ENCODE peak calls at places on chromosomes 16 and 17, in seven cellular contexts. One of them, this sample, is unnamed.

GRCh38 chr16:13919330-13919682 is 648 bp upstream of the ERCC4 start:
- DNase-seq in NCI-H2081: no peak
- DNase-seq in stimulated activated CD8-positive, alpha-beta memory T cell treated with anti-CD3 and anti-CD28 coated beads, Interleukin-4, amount 100 ng/mL, for 1 hour: no peak
- DNase-seq in GF-D8: no peak
- DNase-seq in fibroblast of the aortic adventitia: peak; percentile 67
- DNase-seq in head of caudate nucleus: no peak
- DNase-seq in psoas muscle: no peak
- DNase-seq in this sample: no peak

GRCh38 chr17:81483085-81483861 is 29.3 kb downstream of the ACTG1 start:
- DNase-seq in NCI-H2081: no peak
- DNase-seq in stimulated activated CD8-positive, alpha-beta memory T cell treated with anti-CD3 and anti-CD28 coated beads, Interleukin-4, amount 100 ng/mL, for 1 hour: no peak
- DNase-seq in GF-D8: peak; percentile 84
- DNase-seq in fibroblast of the aortic adventitia: no peak
- DNase-seq in head of caudate nucleus: no peak
- DNase-seq in psoas muscle: peak; percentile 62
- DNase-seq in this sample: no peak

GRCh38 chr16:84247341-84247740 is 7.5 kb upstream of the KCNG4 start:
- DNase-seq in NCI-H2081: no peak
- DNase-seq in stimulated activated CD8-positive, alpha-beta memory T cell treated with anti-CD3 and anti-CD28 coated beads, Interleukin-4, amount 100 ng/mL, for 1 hour: no peak
- DNase-seq in GF-D8: no peak
- DNase-seq in fibroblast of the aortic adventitia: no peak
- DNase-seq in head of caudate nucleus: no peak
- DNase-seq in psoas muscle: no peak
- DNase-seq in this sample: no peak

GRCh38 chr16:89994389-89994720 is 24.9 kb downstream of the DBNDD1 start:
- DNase-seq in NCI-H2081: no peak
- DNase-seq in stimulated activated CD8-positive, alpha-beta memory T cell treated with anti-CD3 and anti-CD28 coated beads, Interleukin-4, amount 100 ng/mL, for 1 hour: no peak
- DNase-seq in GF-D8: no peak
- DNase-seq in fibroblast of the aortic adventitia: no peak
- DNase-seq in head of caudate nucleus: no peak
- DNase-seq in psoas muscle: no peak
- DNase-seq in this sample: no peak

GRCh38 chr17:40364121-40364861 is at the start of gene GJD3:
- DNase-seq in NCI-H2081: no peak
- DNase-seq in stimulated activated CD8-positive, alpha-beta memory T cell treated with anti-CD3 and anti-CD28 coated beads, Interleukin-4, amount 100 ng/mL, for 1 hour: no peak
- DNase-seq in GF-D8: no peak
- DNase-seq in fibroblast of the aortic adventitia: no peak
- DNase-seq in head of caudate nucleus: no peak
- DNase-seq in psoas muscle: no peak
- DNase-seq in this sample: no peak

GRCh38 chr16:57977418-57978069 is 6.6 kb upstream of the CNGB1 start:
- DNase-seq in NCI-H2081: no peak
- DNase-seq in stimulated activated CD8-positive, alpha-beta memory T cell treated with anti-CD3 and anti-CD28 coated beads, Interleukin-4, amount 100 ng/mL, for 1 hour: no peak
- DNase-seq in GF-D8: no peak
- DNase-seq in fibroblast of the aortic adventitia: no peak
- DNase-seq in head of caudate nucleus: no peak
- DNase-seq in psoas muscle: no peak
- DNase-seq in this sample: no peak

GRCh38 chr17:81665205-81666091 is 957 bp downstream of the OXLD1 start:
- DNase-seq in NCI-H2081: peak; percentile 42
- DNase-seq in stimulated activated CD8-positive, alpha-beta memory T cell treated with anti-CD3 and anti-CD28 coated beads, Interleukin-4, amount 100 ng/mL, for 1 hour: no peak
- DNase-seq in GF-D8: peak; percentile 42
- DNase-seq in fibroblast of the aortic adventitia: peak; percentile 18
- DNase-seq in head of caudate nucleus: peak; percentile 31
- DNase-seq in psoas muscle: no peak
- DNase-seq in this sample: no peak

GRCh38 chr17:4247981-4248388 is 15.8 kb downstream of the ANKFY1 start:
- DNase-seq in NCI-H2081: no peak
- DNase-seq in stimulated activated CD8-positive, alpha-beta memory T cell treated with anti-CD3 and anti-CD28 coated beads, Interleukin-4, amount 100 ng/mL, for 1 hour: no peak
- DNase-seq in GF-D8: no peak
- DNase-seq in fibroblast of the aortic adventitia: no peak
- DNase-seq in head of caudate nucleus: no peak
- DNase-seq in psoas muscle: no peak
- DNase-seq in this sample: no peak

GRCh38 chr17:38897176-38897575 is 27.3 kb downstream of the LASP1 start:
- DNase-seq in NCI-H2081: no peak
- DNase-seq in stimulated activated CD8-positive, alpha-beta memory T cell treated with anti-CD3 and anti-CD28 coated beads, Interleukin-4, amount 100 ng/mL, for 1 hour: no peak
- DNase-seq in GF-D8: no peak
- DNase-seq in fibroblast of the aortic adventitia: peak; percentile 35
- DNase-seq in head of caudate nucleus: peak; percentile 37
- DNase-seq in psoas muscle: peak; percentile 84
- DNase-seq in this sample: no peak

GRCh38 chr16:79740153-79740720 is 139.7 kb upstream of the MAF start:
- DNase-seq in NCI-H2081: no peak
- DNase-seq in stimulated activated CD8-positive, alpha-beta memory T cell treated with anti-CD3 and anti-CD28 coated beads, Interleukin-4, amount 100 ng/mL, for 1 hour: no peak
- DNase-seq in GF-D8: no peak
- DNase-seq in fibroblast of the aortic adventitia: no peak
- DNase-seq in head of caudate nucleus: no peak
- DNase-seq in psoas muscle: no peak
- DNase-seq in this sample: no peak

GRCh38 chr17:66313995-66314659 is 11.7 kb downstream of the PRKCA start:
- DNase-seq in NCI-H2081: no peak
- DNase-seq in stimulated activated CD8-positive, alpha-beta memory T cell treated with anti-CD3 and anti-CD28 coated beads, Interleukin-4, amount 100 ng/mL, for 1 hour: no peak
- DNase-seq in GF-D8: no peak
- DNase-seq in fibroblast of the aortic adventitia: no peak
- DNase-seq in head of caudate nucleus: no peak
- DNase-seq in psoas muscle: no peak
- DNase-seq in this sample: no peak

GRCh38 chr17:27206447-27206846 is 87.5 kb upstream of the WSB1 start:
- DNase-seq in NCI-H2081: no peak
- DNase-seq in stimulated activated CD8-positive, alpha-beta memory T cell treated with anti-CD3 and anti-CD28 coated beads, Interleukin-4, amount 100 ng/mL, for 1 hour: no peak
- DNase-seq in GF-D8: no peak
- DNase-seq in fibroblast of the aortic adventitia: no peak
- DNase-seq in head of caudate nucleus: no peak
- DNase-seq in psoas muscle: no peak
- DNase-seq in this sample: no peak

GRCh38 chr17:42642377-42642776 is 16.7 kb upstream of the TUBG2 start:
- DNase-seq in NCI-H2081: no peak
- DNase-seq in stimulated activated CD8-positive, alpha-beta memory T cell treated with anti-CD3 and anti-CD28 coated beads, Interleukin-4, amount 100 ng/mL, for 1 hour: no peak
- DNase-seq in GF-D8: no peak
- DNase-seq in fibroblast of the aortic adventitia: no peak
- DNase-seq in head of caudate nucleus: no peak
- DNase-seq in psoas muscle: no peak
- DNase-seq in this sample: no peak

GRCh38 chr16:11007714-11008240 is 63.4 kb downstream of the CLEC16A start:
- DNase-seq in NCI-H2081: no peak
- DNase-seq in stimulated activated CD8-positive, alpha-beta memory T cell treated with anti-CD3 and anti-CD28 coated beads, Interleukin-4, amount 100 ng/mL, for 1 hour: no peak
- DNase-seq in GF-D8: no peak
- DNase-seq in fibroblast of the aortic adventitia: no peak
- DNase-seq in head of caudate nucleus: no peak
- DNase-seq in psoas muscle: no peak
- DNase-seq in this sample: no peak

GRCh38 chr17:10111907-10112452 is 86.4 kb downstream of the GAS7 start:
- DNase-seq in NCI-H2081: no peak
- DNase-seq in stimulated activated CD8-positive, alpha-beta memory T cell treated with anti-CD3 and anti-CD28 coated beads, Interleukin-4, amount 100 ng/mL, for 1 hour: no peak
- DNase-seq in GF-D8: no peak
- DNase-seq in fibroblast of the aortic adventitia: no peak
- DNase-seq in head of caudate nucleus: peak; percentile 41
- DNase-seq in psoas muscle: no peak
- DNase-seq in this sample: no peak

GRCh38 chr17:73657473-73658116 is 13.3 kb upstream of the SDK2 start:
- DNase-seq in NCI-H2081: peak; percentile 10
- DNase-seq in stimulated activated CD8-positive, alpha-beta memory T cell treated with anti-CD3 and anti-CD28 coated beads, Interleukin-4, amount 100 ng/mL, for 1 hour: no peak
- DNase-seq in GF-D8: no peak
- DNase-seq in fibroblast of the aortic adventitia: no peak
- DNase-seq in head of caudate nucleus: peak; percentile 45
- DNase-seq in psoas muscle: no peak
- DNase-seq in this sample: no peak

GRCh38 chr17:45364531-45365390 is 47.9 kb upstream of the MAP3K14 start:
- DNase-seq in NCI-H2081: peak; percentile 40
- DNase-seq in stimulated activated CD8-positive, alpha-beta memory T cell treated with anti-CD3 and anti-CD28 coated beads, Interleukin-4, amount 100 ng/mL, for 1 hour: no peak
- DNase-seq in GF-D8: no peak
- DNase-seq in fibroblast of the aortic adventitia: peak; percentile 63
- DNase-seq in head of caudate nucleus: no peak
- DNase-seq in psoas muscle: no peak
- DNase-seq in this sample: peak; percentile 34

GRCh38 chr16:72188512-72188911 is 16.6 kb upstream of the PMFBP1 start:
- DNase-seq in NCI-H2081: no peak
- DNase-seq in stimulated activated CD8-positive, alpha-beta memory T cell treated with anti-CD3 and anti-CD28 coated beads, Interleukin-4, amount 100 ng/mL, for 1 hour: no peak
- DNase-seq in GF-D8: no peak
- DNase-seq in fibroblast of the aortic adventitia: no peak
- DNase-seq in head of caudate nucleus: no peak
- DNase-seq in psoas muscle: no peak
- DNase-seq in this sample: no peak

GRCh38 chr17:68346448-68346847 is 55.2 kb downstream of the ARSG start:
- DNase-seq in NCI-H2081: no peak
- DNase-seq in stimulated activated CD8-positive, alpha-beta memory T cell treated with anti-CD3 and anti-CD28 coated beads, Interleukin-4, amount 100 ng/mL, for 1 hour: peak; percentile 23
- DNase-seq in GF-D8: peak; percentile 98
- DNase-seq in fibroblast of the aortic adventitia: no peak
- DNase-seq in head of caudate nucleus: no peak
- DNase-seq in psoas muscle: no peak
- DNase-seq in this sample: no peak

GRCh38 chr17:692116-692515 is 22.5 kb downstream of the VPS53 start:
- DNase-seq in NCI-H2081: no peak
- DNase-seq in stimulated activated CD8-positive, alpha-beta memory T cell treated with anti-CD3 and anti-CD28 coated beads, Interleukin-4, amount 100 ng/mL, for 1 hour: no peak
- DNase-seq in GF-D8: no peak
- DNase-seq in fibroblast of the aortic adventitia: peak; percentile 45
- DNase-seq in head of caudate nucleus: no peak
- DNase-seq in psoas muscle: no peak
- DNase-seq in this sample: no peak

GRCh38 chr17:74521701-74522201 is 9.5 kb downstream of the CD300LB start:
- DNase-seq in NCI-H2081: no peak
- DNase-seq in stimulated activated CD8-positive, alpha-beta memory T cell treated with anti-CD3 and anti-CD28 coated beads, Interleukin-4, amount 100 ng/mL, for 1 hour: no peak
- DNase-seq in GF-D8: peak; percentile 85
- DNase-seq in fibroblast of the aortic adventitia: no peak
- DNase-seq in head of caudate nucleus: peak; percentile 11
- DNase-seq in psoas muscle: no peak
- DNase-seq in this sample: no peak

GRCh38 chr17:35879748-35880654 is at the start of gene CCL5:
- DNase-seq in NCI-H2081: no peak
- DNase-seq in stimulated activated CD8-positive, alpha-beta memory T cell treated with anti-CD3 and anti-CD28 coated beads, Interleukin-4, amount 100 ng/mL, for 1 hour: no peak
- DNase-seq in GF-D8: peak; percentile 68
- DNase-seq in fibroblast of the aortic adventitia: no peak
- DNase-seq in head of caudate nucleus: no peak
- DNase-seq in psoas muscle: no peak
- DNase-seq in this sample: no peak

GRCh38 chr16:88993006-88993787 is 16.2 kb upstream of the CBFA2T3 start:
- DNase-seq in NCI-H2081: no peak
- DNase-seq in stimulated activated CD8-positive, alpha-beta memory T cell treated with anti-CD3 and anti-CD28 coated beads, Interleukin-4, amount 100 ng/mL, for 1 hour: no peak
- DNase-seq in GF-D8: peak; percentile 62
- DNase-seq in fibroblast of the aortic adventitia: no peak
- DNase-seq in head of caudate nucleus: no peak
- DNase-seq in psoas muscle: no peak
- DNase-seq in this sample: no peak

GRCh38 chr17:4232168-4232813 is 31.5 kb downstream of the ANKFY1 start:
- DNase-seq in NCI-H2081: no peak
- DNase-seq in stimulated activated CD8-positive, alpha-beta memory T cell treated with anti-CD3 and anti-CD28 coated beads, Interleukin-4, amount 100 ng/mL, for 1 hour: no peak
- DNase-seq in GF-D8: no peak
- DNase-seq in fibroblast of the aortic adventitia: peak; percentile 81
- DNase-seq in head of caudate nucleus: no peak
- DNase-seq in psoas muscle: no peak
- DNase-seq in this sample: no peak

GRCh38 chr17:45784583-45785372 is 658 bp downstream of the CRHR1 start:
- DNase-seq in NCI-H2081: no peak
- DNase-seq in stimulated activated CD8-positive, alpha-beta memory T cell treated with anti-CD3 and anti-CD28 coated beads, Interleukin-4, amount 100 ng/mL, for 1 hour: peak; percentile 2
- DNase-seq in GF-D8: peak; percentile 1
- DNase-seq in fibroblast of the aortic adventitia: no peak
- DNase-seq in head of caudate nucleus: peak; percentile 28
- DNase-seq in psoas muscle: peak; percentile 26
- DNase-seq in this sample: no peak

GRCh38 chr16:49773534-49774486 is 82.1 kb downstream of the ZNF423 start:
- DNase-seq in NCI-H2081: no peak
- DNase-seq in stimulated activated CD8-positive, alpha-beta memory T cell treated with anti-CD3 and anti-CD28 coated beads, Interleukin-4, amount 100 ng/mL, for 1 hour: no peak
- DNase-seq in GF-D8: no peak
- DNase-seq in fibroblast of the aortic adventitia: no peak
- DNase-seq in head of caudate nucleus: no peak
- DNase-seq in psoas muscle: no peak
- DNase-seq in this sample: no peak

GRCh38 chr16:50627419-50627818 is 53.7 kb downstream of the SNX20 start:
- DNase-seq in NCI-H2081: no peak
- DNase-seq in stimulated activated CD8-positive, alpha-beta memory T cell treated with anti-CD3 and anti-CD28 coated beads, Interleukin-4, amount 100 ng/mL, for 1 hour: peak; percentile 6
- DNase-seq in GF-D8: no peak
- DNase-seq in fibroblast of the aortic adventitia: peak; percentile 70
- DNase-seq in head of caudate nucleus: no peak
- DNase-seq in psoas muscle: peak; percentile 38
- DNase-seq in this sample: no peak

This sample was measured in NCI-H2107.